ENCODE peak calls at places on chromosomes 1 and 21, in four cellular contexts. K is H9, V is H1, C is OCI-LY7. R is an unnamed sample.
A peak's percentile ranks its signal among the peaks of the same experiment; 100 is the strongest.

GRCh38 chr1:211259596-211260126 is 495 bp downstream of the RCOR3 start:
- DNase-seq in K (no peak), V (no peak), C (peak; percentile 70), R (no peak)

GRCh38 chr1:60564196-60564595 is 490.6 kb upstream of the C1orf87 start:
- DNase-seq in K (no peak), V (no peak), C (no peak), R (no peak)

GRCh38 chr21:15421521-15421920 is 308.3 kb upstream of the USP25 start:
- DNase-seq in K (no peak), V (no peak), C (no peak), R (no peak)

GRCh38 chr1:203888807-203889251 is 27.4 kb downstream of the SNRPE start:
- DNase-seq in K (no peak), V (no peak), C (no peak), R (no peak)

GRCh38 chr1:159211331-159212136 is 6.9 kb downstream of the ACKR1 start:
- DNase-seq in K (peak; percentile 73), V (peak; percentile 89), C (peak; percentile 45), R (peak; percentile 62)

GRCh38 chr1:117589531-117589930 is 16.3 kb upstream of the TENT5C start:
- DNase-seq in K (no peak), V (no peak), C (no peak), R (no peak)

GRCh38 chr1:238409947-238410346 is 519.2 kb upstream of the ZP4 start:
- DNase-seq in K (no peak), V (no peak), C (no peak), R (no peak)

GRCh38 chr1:109761227-109762038 is 2.3 kb downstream of the EPS8L3 start:
- DNase-seq in K (no peak), V (no peak), C (no peak), R (no peak)

GRCh38 chr1:236143104-236143948 is 987 bp downstream of the GPR137B start:
- DNase-seq in K (no peak), V (no peak), C (no peak), R (no peak)

GRCh38 chr1:234564035-234565029 is 45.6 kb downstream of the IRF2BP2 start:
- DNase-seq in K (no peak), V (no peak), C (no peak), R (no peak)

GRCh38 chr1:25898223-25899015 is 7.8 kb downstream of the STMN1 start:
- DNase-seq in K (no peak), V (no peak), C (no peak), R (no peak)

DNA sequence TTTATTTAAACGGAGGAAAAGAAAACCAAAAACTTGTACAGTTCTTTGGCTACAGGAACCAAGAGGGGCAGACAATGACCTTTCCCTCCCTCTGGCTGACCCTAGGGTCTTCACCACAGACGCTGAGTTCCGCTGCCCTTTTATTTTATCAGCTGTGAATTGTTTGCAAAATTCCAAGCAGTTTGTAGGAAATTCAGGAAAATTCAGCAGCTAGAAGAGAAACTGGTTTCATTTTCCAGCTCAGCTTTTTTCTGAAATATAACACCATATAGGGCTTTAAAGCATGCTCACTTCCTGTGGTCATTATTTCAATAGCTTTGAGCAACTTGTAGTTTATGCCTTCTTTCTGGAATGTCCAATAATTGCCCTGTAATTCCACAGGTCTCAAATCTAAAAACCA is 5.5 kb upstream of the PIK3R3 start:
- DNase-seq in K (no peak), V (no peak), C (no peak), R (no peak)
- H2AFZ ChIP-seq in K (no peak overlapping the region), V (no peak overlapping the region), C (no peak overlapping the region), R (peak overlapping the region; percentile 69)

DNA sequence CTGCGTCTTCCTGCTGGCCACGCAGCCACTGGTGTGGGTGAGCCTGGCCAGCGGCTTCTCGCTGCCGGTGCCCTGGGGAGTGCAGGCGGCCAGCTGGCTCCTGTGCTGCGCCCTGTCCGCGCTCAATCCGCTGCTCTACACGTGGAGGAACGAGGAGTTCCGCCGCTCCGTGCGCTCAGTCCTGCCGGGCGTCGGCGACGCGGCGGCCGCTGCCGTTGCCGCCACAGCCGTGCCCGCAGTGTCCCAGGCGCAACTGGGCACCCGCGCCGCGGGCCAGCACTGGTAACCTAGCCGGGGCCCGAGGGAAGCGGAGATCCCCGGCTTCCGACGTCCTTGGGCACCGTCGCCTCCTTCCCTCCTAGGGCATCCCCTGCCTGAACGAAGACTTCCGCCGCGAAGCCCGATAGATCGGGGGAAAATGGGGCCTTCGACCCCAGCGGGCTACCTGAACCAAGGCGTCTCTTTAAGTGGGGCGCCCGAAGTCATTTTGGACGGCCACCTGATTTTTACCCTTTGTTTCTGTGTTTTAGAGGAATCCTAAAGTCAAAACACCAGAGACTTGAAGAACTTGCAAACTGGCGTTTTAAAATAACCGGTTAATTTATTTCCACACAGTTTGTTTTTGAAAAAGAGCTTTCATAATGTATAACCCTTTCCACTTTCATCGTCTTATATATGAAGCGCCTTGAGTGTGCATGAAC is 2.0 kb downstream of the GPR88 start:
- DNase-seq in K (peak; percentile 57), V (peak; percentile 74), C (no peak), R (peak; percentile 15)
- H2AFZ ChIP-seq in K (no peak overlapping the region), V (peak overlapping the region; percentile 59), C (no peak overlapping the region), R (peak overlapping the region; percentile 95)

DNA sequence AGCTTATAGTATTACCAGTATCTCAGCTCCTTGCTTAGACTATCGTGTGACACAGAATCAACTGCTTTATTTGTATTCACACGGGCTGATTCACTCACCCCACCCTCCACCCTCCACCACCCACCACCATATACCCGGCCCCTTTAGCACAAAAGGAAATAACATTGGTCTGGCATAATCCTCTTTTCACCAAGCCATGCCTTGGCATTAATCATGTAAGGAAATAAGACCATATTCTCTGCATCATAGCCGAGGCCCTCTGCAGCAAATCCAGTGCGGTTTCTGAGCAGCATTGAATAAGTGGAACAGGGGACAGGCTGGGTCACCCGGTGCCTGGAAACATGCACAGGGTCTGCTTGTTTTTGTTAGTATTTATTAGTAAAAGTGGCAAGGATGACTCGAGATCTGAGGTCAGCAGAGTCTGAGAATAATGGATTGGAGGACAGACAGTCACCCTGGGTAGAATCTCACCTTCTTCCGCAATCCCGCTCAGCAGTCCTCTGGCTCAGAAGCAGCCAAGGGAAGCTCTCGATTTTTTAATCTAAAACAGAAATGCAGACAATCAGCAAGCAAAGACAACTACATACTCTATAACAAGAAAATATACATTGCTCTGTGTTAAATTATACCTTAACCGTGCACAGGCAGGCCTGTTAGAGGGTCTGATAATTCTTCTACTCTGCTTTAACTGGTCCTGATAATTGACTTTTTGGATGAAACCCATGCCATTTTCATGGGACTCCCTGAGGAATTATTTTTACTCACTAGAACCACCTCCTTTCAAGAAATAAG is 52.4 kb upstream of the CDC42BPA start:
- DNase-seq in K (no peak), V (no peak), C (no peak), R (no peak)
- H2AFZ ChIP-seq in K (no peak overlapping the region), V (peak overlapping the region; percentile 23), C (no peak overlapping the region), R (peak overlapping the region; percentile 58)

GRCh38 chr1:115456441-115456961 is 118.5 kb upstream of the NGF start:
- DNase-seq in K (no peak), V (no peak), C (no peak), R (no peak)

GRCh38 chr1:115454835-115455511 is 116.9 kb upstream of the NGF start:
- DNase-seq in K (no peak), V (no peak), C (no peak), R (no peak)

GRCh38 chr1:115450641-115451040 is 112.6 kb upstream of the NGF start:
- DNase-seq in K (no peak), V (no peak), C (no peak), R (no peak)

GRCh38 chr1:115453666-115454065 is 115.6 kb upstream of the NGF start:
- DNase-seq in K (no peak), V (no peak), C (no peak), R (no peak)

GRCh38 chr1:115452600-115453329 is 114.7 kb upstream of the NGF start:
- DNase-seq in K (no peak), V (no peak), C (no peak), R (no peak)
- H2AFZ ChIP-seq in K (no peak overlapping the region), V (no peak overlapping the region), C (no peak overlapping the region), R (no peak overlapping the region)

DNA sequence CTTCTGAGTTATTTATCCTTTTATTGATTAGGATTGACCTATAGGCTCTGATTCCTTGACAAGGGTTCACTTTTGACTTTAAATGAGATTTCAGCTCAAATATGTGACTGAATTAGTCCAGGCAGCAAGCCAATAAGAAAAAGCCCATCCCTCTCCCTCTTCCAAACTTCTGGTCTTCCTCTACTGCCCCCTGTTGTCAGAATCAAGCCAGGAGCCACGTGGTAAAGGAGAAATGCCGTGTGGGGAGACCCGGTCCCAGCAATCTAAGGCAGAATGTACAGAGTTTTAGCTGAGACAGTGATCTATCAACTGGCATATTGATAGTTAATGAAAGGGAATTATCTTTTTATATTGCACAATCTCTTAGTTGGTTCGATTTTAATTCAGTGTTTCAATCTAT is 5.2 kb downstream of the ADAMTS5 start:
- DNase-seq in K (peak; percentile 51), V (peak; percentile 66), C (no peak), R (no peak)
- H2AFZ ChIP-seq in K (no peak overlapping the region), V (no peak overlapping the region), C (no peak overlapping the region), R (no peak overlapping the region)